ENCODE peak calls at places on chromosomes 13 and 19, in nine cellular contexts. X is sciatic nerve; R is neuronal stem cell; W is CD4-positive, alpha-beta T cell; K is choroid plexus epithelial cell; N is OCI-LY7; F is SHP77; J is thoracic aorta; Z is iPS-NIHi11. P is an unnamed sample.

GRCh38 chr19:52464798-52465470 is 11.6 kb downstream of the ZNF578 start:
- DNase-seq in X (no peak), J (no peak), Z (peak), F (peak), K (no peak), W (no peak), R (no peak), N (no peak), P (peak)

GRCh38 chr19:35714601-35715354 is 3.0 kb upstream of the KMT2B start:
- DNase-seq in Z (no peak), W (no peak), R (no peak), X (no peak), F (no peak), J (no peak), N (peak), K (no peak), P (peak)

GRCh38 chr19:14758816-14759215 is 19.5 kb downstream of the ADGRE2 start:
- DNase-seq in N (no peak), F (no peak), W (no peak), Z (peak), K (peak), J (no peak), R (no peak), X (no peak), P (peak)

GRCh38 chr13:45847554-45848224 is 3.9 kb downstream of the SIAH3 start:
- DNase-seq in K (peak), F (no peak), J (no peak), R (no peak), N (no peak), X (peak), W (peak), Z (peak), P (no peak)

GRCh38 chr13:72970301-72970880 is 88.4 kb upstream of the KLF5 start:
- DNase-seq in Z (no peak), R (no peak), N (no peak), J (no peak), W (no peak), K (no peak), X (no peak), F (no peak), P (no peak)

GRCh38 chr19:56611288-56611687 is 16.2 kb downstream of the ZNF71 start:
- DNase-seq in W (no peak), R (no peak), F (no peak), N (no peak), J (no peak), Z (no peak), X (no peak), K (no peak), P (peak)

GRCh38 chr13:24997367-24997967 is 98.5 kb upstream of the PABPC3 start:
- DNase-seq in R (no peak), N (peak), W (no peak), Z (no peak), F (no peak), X (no peak), J (no peak), K (peak), P (no peak)

GRCh38 chr19:43814663-43815352 is 12.3 kb upstream of the ZNF283 start:
- DNase-seq in X (no peak), W (no peak), N (no peak), Z (no peak), R (no peak), K (no peak), J (no peak), F (no peak), P (no peak)

GRCh38 chr13:101307181-101307701 is 109.1 kb downstream of the NALCN start:
- DNase-seq in R (no peak), W (no peak), Z (no peak), F (no peak), J (no peak), K (peak), N (no peak), X (no peak), P (no peak)

GRCh38 chr19:7460562-7460966 is 28.3 kb downstream of the PEX11G start:
- DNase-seq in F (no peak), W (no peak), Z (no peak), R (no peak), N (no peak), X (no peak), K (peak), J (no peak), P (peak)

GRCh38 chr13:88887045-88887662 is 1216.0 kb downstream of the SLITRK5 start:
- DNase-seq in W (no peak), N (no peak), X (no peak), J (no peak), R (no peak), K (no peak), Z (peak), F (no peak), P (peak)

GRCh38 chr19:41697198-41697855 is 9.3 kb upstream of the CEACAM7 start:
- DNase-seq in J (no peak), R (no peak), X (peak), W (no peak), F (no peak), Z (no peak), N (no peak), K (no peak), P (no peak)

GRCh38 chr19:8459520-8460260 is 14.9 kb downstream of the HNRNPM start:
- DNase-seq in Z (no peak), J (no peak), K (peak), R (no peak), X (no peak), N (no peak), F (no peak), W (no peak), P (no peak)

GRCh38 chr13:37058801-37059135 is 720 bp downstream of the SUPT20H start:
- DNase-seq in K (peak), F (peak), N (peak), R (no peak), W (peak), J (no peak), X (no peak), Z (peak), P (no peak)

GRCh38 chr13:110249326-110249725 is 57.6 kb downstream of the COL4A1 start:
- DNase-seq in W (no peak), F (no peak), R (no peak), K (no peak), N (no peak), X (no peak), Z (no peak), J (no peak), P (no peak)

GRCh38 chr13:27770809-27771208 is 21.5 kb upstream of the GSX1 start:
- DNase-seq in X (no peak), Z (peak), W (no peak), F (peak), J (no peak), K (peak), R (no peak), N (peak), P (peak)

GRCh38 chr19:18590273-18591272 is 2.0 kb downstream of the REX1BD start:
- DNase-seq in Z (peak), K (peak), W (no peak), J (no peak), R (peak), F (peak), X (peak), N (no peak), P (peak)

GRCh38 chr19:43594710-43595604 is 977 bp downstream of the IRGQ start:
- DNase-seq in R (peak), W (peak), Z (peak), X (peak), K (peak), N (peak), F (peak), J (no peak), P (peak)

GRCh38 chr19:9847087-9847671 is 12.1 kb downstream of the PIN1 start:
- DNase-seq in Z (peak), R (no peak), N (no peak), F (no peak), J (peak), W (peak), K (peak), X (no peak), P (peak)

GRCh38 chr13:21717817-21718216 is 46.9 kb downstream of the FGF9 start:
- DNase-seq in R (no peak), J (no peak), F (no peak), N (no peak), Z (peak), X (no peak), K (no peak), W (no peak), P (peak)

GRCh38 chr13:110133425-110134235 is 173.3 kb downstream of the COL4A1 start:
- DNase-seq in Z (no peak), J (no peak), R (no peak), W (no peak), X (no peak), N (no peak), F (peak), K (no peak), P (peak)

GRCh38 chr13:105363747-105364177 is 1171.7 kb downstream of the EFNB2 start:
- DNase-seq in R (no peak), W (no peak), Z (no peak), N (no peak), K (peak), F (no peak), J (no peak), X (no peak), P (no peak)

GRCh38 chr13:71477735-71478134 is 389.3 kb downstream of the DACH1 start:
- DNase-seq in F (no peak), J (no peak), N (no peak), W (no peak), R (no peak), K (peak), Z (peak), X (no peak), P (peak)

GRCh38 chr19:47158879-47159509 is 28.4 kb downstream of the SAE1 start:
- DNase-seq in J (no peak), X (no peak), F (no peak), N (no peak), W (peak), Z (no peak), K (peak), R (no peak), P (no peak)

GRCh38 chr13:107124129-107124718 is 556.3 kb upstream of the ARGLU1 start:
- DNase-seq in W (no peak), X (no peak), N (peak), K (peak), F (peak), Z (no peak), R (peak), J (no peak), P (peak)

GRCh38 chr13:32938907-32939306 is 77.3 kb upstream of the KL start:
- DNase-seq in Z (no peak), W (no peak), J (no peak), F (peak), N (no peak), K (peak), R (no peak), X (no peak), P (peak)

GRCh38 chr19:39813264-39813998 is 20.5 kb downstream of the DYRK1B start:
- DNase-seq in N (no peak), Z (no peak), X (no peak), F (no peak), J (no peak), W (no peak), R (no peak), K (no peak), P (no peak)